ENCODE peak calls at places on chromosome 15, in five cellular contexts. Z is GM12865, L is iPS DF 19.7, U is mucosa of descending colon, I is amniotic stem cell. J is an unnamed sample.

GRCh38 chr15:80404719-80405553 is 754 bp downstream of the ARNT2 start:
- DNase-seq in Z (no peak), L (no peak), U (peak; percentile 37), I (no peak), J (no peak)

GRCh38 chr15:28947241-28947674 is 61.5 kb downstream of the APBA2 start:
- DNase-seq in Z (no peak), L (no peak), U (no peak), I (no peak), J (no peak)

GRCh38 chr15:39191871-39192281 is 389.0 kb upstream of the THBS1 start:
- DNase-seq in Z (no peak), L (no peak), U (no peak), I (peak; percentile 37), J (no peak)

GRCh38 chr15:95440712-95441111 is 889.8 kb upstream of the NR2F2 start:
- DNase-seq in Z (no peak), L (no peak), U (no peak), I (no peak), J (no peak)

GRCh38 chr15:71747128-71748083 is 62.9 kb upstream of the NR2E3 start:
- DNase-seq in Z (no peak), L (no peak), U (no peak), I (peak; percentile 4), J (no peak)

GRCh38 chr15:27412413-27412812 is 441.4 kb downstream of the GABRG3 start:
- DNase-seq in Z (no peak), L (no peak), U (no peak), I (no peak), J (no peak)

GRCh38 chr15:60614862-60615771 is 136.2 kb upstream of the ICE2 start:
- DNase-seq in Z (no peak), L (no peak), U (peak; percentile 31), I (no peak), J (no peak)

GRCh38 chr15:95804484-95804883 is 526.0 kb upstream of the NR2F2 start:
- DNase-seq in Z (no peak), L (no peak), U (no peak), I (no peak), J (no peak)

GRCh38 chr15:49877117-49877860 is 241.7 kb downstream of the ATP8B4 start:
- DNase-seq in Z (no peak), L (no peak), U (no peak), I (no peak), J (no peak)

GRCh38 chr15:83904107-83904720 is 250.3 kb downstream of the ADAMTSL3 start:
- DNase-seq in Z (no peak), L (no peak), U (no peak), I (no peak), J (no peak)

GRCh38 chr15:95653361-95653805 is 677.1 kb upstream of the NR2F2 start:
- DNase-seq in Z (no peak), L (no peak), U (no peak), I (no peak), J (no peak)

GRCh38 chr15:26771168-26771916 is 1.5 kb downstream of the GABRB3 start:
- DNase-seq in Z (no peak), L (no peak), U (no peak), I (no peak), J (no peak)

GRCh38 chr15:70763120-70763949 is at the start of gene UACA:
- DNase-seq in Z (peak; percentile 88), L (peak; percentile 86), U (peak; percentile 99), I (peak; percentile 95), J (peak; percentile 39)

GRCh38 chr15:70423267-70423666 is 325.6 kb upstream of the TLE3 start:
- DNase-seq in Z (no peak), L (no peak), U (no peak), I (no peak), J (no peak)

GRCh38 chr15:33865416-33865815 is 102.9 kb upstream of the CHRM5 start:
- DNase-seq in Z (no peak), L (no peak), U (no peak), I (no peak), J (no peak)

GRCh38 chr15:85024003-85024402 is 42.3 kb downstream of the PDE8A start:
- DNase-seq in Z (no peak), L (no peak), U (no peak), I (no peak), J (no peak)

GRCh38 chr15:40859206-40859851 is 14.7 kb downstream of the RHOV start:
- DNase-seq in Z (peak; percentile 93), L (no peak), U (peak; percentile 90), I (peak; percentile 13), J (peak; percentile 75)

GRCh38 chr15:91919014-91919534 is 65.6 kb downstream of the SLCO3A1 start:
- DNase-seq in Z (no peak), L (no peak), U (no peak), I (no peak), J (no peak)

J was measured in T follicular helper cell.